ENCODE peak calls at places on chromosomes 11 and 22, in seven cellular contexts. T is WTC11, Q is psoas muscle, K is tibial artery, C is Peyer's patch, A is AG09309, D is cardiac muscle cell. U is an unnamed sample.

GRCh38 chr22:31818481-31819392 is 64.9 kb downstream of the DEPDC5 start:
- DNase-seq in D (peak; percentile 5), C (no peak), Q (no peak), K (no peak), A (no peak), T (peak; percentile 18), U (no peak)

GRCh38 chr22:23984430-23984829 is 4.5 kb downstream of the GSTT2 start:
- DNase-seq in Q (no peak), D (peak; percentile 63), A (no peak), K (no peak), T (peak; percentile 79), C (no peak), U (no peak)

GRCh38 chr11:117600261-117600783 is 196.7 kb downstream of the DSCAML1 start:
- DNase-seq in C (no peak), A (no peak), Q (no peak), T (no peak), D (no peak), K (no peak), U (no peak)

GRCh38 chr22:41841085-41841712 is 8.3 kb downstream of the SREBF2 start:
- DNase-seq in A (no peak), T (no peak), Q (no peak), K (no peak), D (no peak), C (no peak), U (no peak)

GRCh38 chr22:30919973-30920372 is 48.6 kb downstream of the MORC2 start:
- DNase-seq in C (peak; percentile 38), Q (no peak), T (no peak), K (no peak), A (no peak), D (no peak), U (no peak)

GRCh38 chr11:36214976-36215687 is 74.1 kb downstream of the COMMD9 start:
- DNase-seq in Q (no peak), K (no peak), T (no peak), D (no peak), C (no peak), A (no peak), U (no peak)

GRCh38 chr22:43442386-43443060 is 30.7 kb downstream of the MPPED1 start:
- DNase-seq in A (no peak), K (no peak), D (no peak), C (no peak), Q (no peak), T (no peak), U (no peak)

GRCh38 chr11:14451825-14452224 is 47.8 kb downstream of the COPB1 start:
- DNase-seq in K (no peak), A (no peak), T (no peak), Q (no peak), D (no peak), C (no peak), U (no peak)

GRCh38 chr22:28075260-28075981 is 156.4 kb upstream of the PITPNB start:
- DNase-seq in T (no peak), K (peak; percentile 63), Q (peak; percentile 39), C (peak; percentile 52), D (peak; percentile 87), A (peak; percentile 63), U (no peak)

GRCh38 chr11:54558407-54558806 is 45.4 kb downstream of the OR4C46 start:
- DNase-seq in T (no peak), C (no peak), Q (no peak), D (no peak), A (no peak), K (no peak), U (no peak)

DNA sequence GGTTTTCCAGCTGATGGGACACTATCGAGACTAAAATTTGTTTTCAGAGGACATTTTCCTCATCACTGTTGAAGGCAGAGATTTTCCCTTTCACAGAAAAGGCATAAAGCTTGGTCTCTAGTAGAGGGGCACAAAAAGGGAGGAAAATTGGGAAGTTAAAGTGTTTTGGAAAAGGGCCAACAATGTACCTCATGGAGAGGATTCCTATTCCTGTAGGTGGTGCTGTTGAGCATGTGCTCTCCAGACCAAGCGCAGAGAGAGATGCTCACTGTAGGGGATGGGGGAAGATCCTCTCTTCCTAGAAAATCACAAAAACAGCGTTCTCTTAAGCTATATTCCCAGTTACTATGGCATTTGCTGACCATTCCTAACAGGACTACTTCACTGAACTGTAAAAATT is 44.9 kb downstream of the OR4C46 start:
- DNase-seq in K (no peak), A (no peak), Q (no peak), D (no peak), T (no peak), C (no peak), U (no peak)
- TF ChIP-seq CTCF in K (no peak), A (peak; percentile 3), Q (no peak), D (no peak), T (no peak), C (no peak), U (no peak)

GRCh38 chr11:121031167-121031566 is 7.3 kb downstream of the TBCEL start:
- DNase-seq in C (no peak), T (no peak), D (no peak), K (no peak), A (no peak), Q (no peak), U (no peak)

GRCh38 chr11:121033635-121034034 is 9.7 kb downstream of the TBCEL start:
- DNase-seq in C (no peak), K (no peak), D (no peak), T (no peak), Q (no peak), A (no peak), U (no peak)

GRCh38 chr11:121029813-121030445 is 6.0 kb downstream of the TBCEL start:
- DNase-seq in A (no peak), C (no peak), Q (no peak), T (no peak), D (no peak), K (no peak), U (no peak)

GRCh38 chr11:121035169-121035755 is 11.4 kb downstream of the TBCEL start:
- DNase-seq in Q (no peak), K (no peak), C (no peak), A (no peak), D (no peak), T (no peak), U (no peak)

DNA sequence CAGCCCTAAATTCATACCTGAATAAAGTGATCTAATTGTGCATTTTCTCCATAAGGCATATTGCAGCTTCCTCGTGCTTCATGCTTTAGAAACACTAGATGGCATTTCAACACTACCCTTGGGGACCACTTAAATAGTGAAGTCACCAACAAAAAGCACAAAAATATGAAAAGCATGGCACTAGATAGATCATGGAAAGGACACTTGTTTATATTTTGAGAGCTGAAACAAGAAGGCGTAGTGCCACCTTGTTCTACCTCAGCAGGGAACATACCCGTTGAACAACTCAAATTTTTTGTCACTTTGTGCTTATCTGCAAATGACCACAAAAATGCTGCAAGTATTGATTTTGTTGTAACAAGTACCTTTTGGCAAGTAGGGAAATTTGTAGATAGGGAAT is 8.6 kb downstream of the TBCEL start:
- DNase-seq in C (no peak), A (no peak), D (no peak), Q (no peak), T (no peak), K (no peak), U (no peak)
- TF ChIP-seq CTCF in C (no peak), A (no peak), D (no peak), Q (no peak), T (no peak), K (no peak), U (no peak)

GRCh38 chr11:65743928-65744698 is 23.5 kb upstream of the RNASEH2C start:
- DNase-seq in C (peak; percentile 56), K (no peak), Q (peak; percentile 21), A (no peak), D (peak; percentile 54), T (peak; percentile 71), U (peak; percentile 26)
- TF ChIP-seq CTCF in C (no peak), K (no peak), Q (peak; percentile 29), A (peak; percentile 62), D (peak; percentile 44), T (no peak), U (no peak)

GRCh38 chr11:131584694-131585592 is 214.5 kb downstream of the NTM start:
- DNase-seq in A (no peak), Q (no peak), K (no peak), T (peak; percentile 82), C (no peak), D (peak; percentile 13), U (peak; percentile 32)
- TF ChIP-seq CTCF in A (no peak), Q (no peak), K (no peak), T (peak; percentile 70), C (no peak), D (peak; percentile 26), U (peak; percentile 54)

DNA sequence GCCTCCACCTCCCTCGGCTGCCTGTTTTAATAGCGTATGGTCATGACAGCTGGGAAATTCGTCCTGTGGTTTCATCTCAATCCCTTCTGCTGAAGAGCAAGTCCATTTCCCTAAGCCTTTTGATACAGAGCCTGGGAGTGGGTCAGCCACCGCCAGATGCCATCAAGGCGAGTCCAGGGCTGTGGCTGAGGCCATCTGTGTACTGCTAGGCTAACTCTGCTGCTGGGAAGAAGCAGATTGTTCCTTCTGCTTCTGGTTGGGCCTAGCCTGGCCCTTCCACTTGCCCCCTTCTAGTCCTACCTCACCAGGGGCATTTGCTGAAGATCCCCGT is 26.8 kb downstream of the NECTIN1 start:
- DNase-seq in T (no peak), C (no peak), K (no peak), Q (no peak), A (no peak), D (no peak), U (peak; percentile 82)
- TF ChIP-seq CTCF in T (no peak), C (no peak), K (no peak), Q (no peak), A (no peak), D (no peak), U (no peak)

DNA sequence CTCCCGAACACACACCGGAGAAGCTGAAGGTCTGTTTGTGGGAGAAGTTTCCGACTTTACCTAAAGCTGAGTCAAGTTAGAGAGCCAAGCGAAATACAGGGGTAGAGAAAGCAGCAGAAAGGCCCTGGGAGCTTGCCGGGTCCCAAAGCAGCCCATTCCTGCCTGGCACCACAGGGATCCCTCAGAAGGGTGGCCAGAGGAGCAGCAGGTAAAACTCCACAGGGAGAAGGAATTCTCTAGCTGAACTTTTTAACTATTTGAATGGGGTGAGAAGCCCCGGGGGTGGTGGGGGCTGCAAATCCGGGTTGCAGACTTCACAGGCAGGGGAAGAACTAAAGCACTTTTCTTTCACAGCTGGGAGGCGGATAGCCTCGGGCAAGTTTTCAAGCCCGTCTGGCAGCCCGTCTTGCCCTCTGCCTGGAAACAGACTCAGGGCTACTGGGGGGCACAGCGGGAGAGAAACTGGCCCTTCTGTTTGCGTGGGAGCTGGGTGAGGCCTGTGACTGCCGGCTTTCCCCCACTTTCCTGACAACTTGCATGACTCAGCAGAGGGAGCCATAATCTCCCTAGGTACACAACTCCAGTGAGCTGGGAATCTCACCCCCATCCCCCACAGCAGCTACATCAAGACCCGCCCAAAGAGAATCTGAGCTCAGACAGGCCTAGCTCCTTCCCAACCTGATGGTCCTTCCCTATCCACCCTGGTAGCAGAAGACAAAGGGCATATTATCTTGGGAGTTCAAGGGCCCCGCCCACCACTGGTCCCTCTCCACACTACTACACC is 311.0 kb downstream of the SBF2 start:
- DNase-seq in D (peak; percentile 71), C (no peak), Q (no peak), K (no peak), T (peak; percentile 48), A (no peak), U (no peak)
- TF ChIP-seq CTCF in D (no peak), C (no peak), Q (no peak), K (no peak), T (no peak), A (no peak), U (no peak)

DNA sequence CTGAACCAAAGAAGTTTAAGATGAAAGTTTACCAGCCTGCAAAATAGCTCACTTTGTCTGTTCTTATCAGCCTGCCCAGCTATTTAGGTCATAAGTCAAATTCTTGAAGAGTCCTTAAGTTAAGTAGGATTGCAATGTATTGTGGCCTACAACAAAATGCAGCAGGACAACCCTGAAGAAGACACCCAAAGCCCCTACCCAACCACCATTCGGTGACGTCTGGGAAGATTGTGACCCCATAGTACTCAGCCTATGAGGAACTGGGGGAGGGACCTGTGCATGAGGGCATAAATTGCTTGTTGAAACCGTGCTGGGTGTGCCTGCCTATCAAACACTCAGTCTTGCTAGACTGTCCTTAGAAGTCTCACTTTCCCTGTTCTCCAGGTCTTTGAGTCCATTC is 50.5 kb upstream of the FDX1 start:
- DNase-seq in D (no peak), K (no peak), A (no peak), T (no peak), Q (no peak), C (no peak), U (no peak)
- TF ChIP-seq CTCF in D (no peak), K (no peak), A (no peak), T (no peak), Q (no peak), C (no peak), U (no peak)

U was measured in glutamatergic neuron.